ENCODE peak calls at places on chromosomes 4 and X, in five cellular contexts. J is HFF-Myc, K is heart left ventricle, H is stomach, L is sigmoid colon. T is an unnamed sample.

GRCh38 chr4:113292371-113293042 is 243.1 kb downstream of the ANK2 start:
- DNase-seq in J (no peak), K (peak), H (no peak), L (peak), T (no peak)

GRCh38 chr4:47251363-47252135 is 212.0 kb downstream of the COMMD8 start:
- DNase-seq in J (no peak), K (no peak), H (no peak), L (peak), T (no peak)

GRCh38 chrX:119516157-119516702 is 48.0 kb downstream of the SLC25A5 start:
- DNase-seq in J (peak), K (peak), H (no peak), L (no peak), T (no peak)

GRCh38 chrX:120029354-120029753 is 48.1 kb downstream of the RHOXF2B start:
- DNase-seq in J (no peak), K (no peak), H (no peak), L (no peak), T (no peak)

GRCh38 chr4:30721353-30722091 is 1.4 kb downstream of the PCDH7 start:
- DNase-seq in J (no peak), K (peak), H (peak), L (peak), T (no peak)

GRCh38 chrX:48558270-48558669 is 16.0 kb upstream of the RBM3 start:
- DNase-seq in J (no peak), K (no peak), H (no peak), L (no peak), T (no peak)

GRCh38 chr4:86959588-86960500 is 25.0 kb downstream of the AFF1 start:
- DNase-seq in J (no peak), K (no peak), H (no peak), L (no peak), T (no peak)

GRCh38 chr4:77092832-77093800 is 17.3 kb upstream of the CCNI start:
- DNase-seq in J (no peak), K (no peak), H (no peak), L (no peak), T (peak)

GRCh38 chr4:142128529-142128928 is 492.1 kb downstream of the IL15 start:
- DNase-seq in J (no peak), K (peak), H (no peak), L (peak), T (no peak)

GRCh38 chr4:155954118-155954503 is 445 bp upstream of the CTSO start:
- DNase-seq in J (no peak), K (no peak), H (no peak), L (peak), T (no peak)

GRCh38 chrX:134714633-134715110 is 56.4 kb upstream of the PLAC1 start:
- DNase-seq in J (no peak), K (no peak), H (no peak), L (no peak), T (no peak)

GRCh38 chr4:83216856-83217683 is 67.5 kb downstream of the COQ2 start:
- DNase-seq in J (no peak), K (no peak), H (no peak), L (no peak), T (no peak)

GRCh38 chr4:7648813-7649395 is 214.2 kb upstream of the PSAPL1 start:
- DNase-seq in J (no peak), K (no peak), H (no peak), L (peak), T (no peak)

GRCh38 chr4:7651461-7651921 is 216.8 kb upstream of the PSAPL1 start:
- DNase-seq in J (no peak), K (no peak), H (no peak), L (peak), T (no peak)

GRCh38 chr4:7649411-7649740 is 214.6 kb upstream of the PSAPL1 start:
- DNase-seq in J (no peak), K (no peak), H (no peak), L (no peak), T (no peak)

GRCh38 chr4:7650606-7651400 is 216.1 kb upstream of the PSAPL1 start:
- DNase-seq in J (no peak), K (no peak), H (no peak), L (peak), T (no peak)

DNA sequence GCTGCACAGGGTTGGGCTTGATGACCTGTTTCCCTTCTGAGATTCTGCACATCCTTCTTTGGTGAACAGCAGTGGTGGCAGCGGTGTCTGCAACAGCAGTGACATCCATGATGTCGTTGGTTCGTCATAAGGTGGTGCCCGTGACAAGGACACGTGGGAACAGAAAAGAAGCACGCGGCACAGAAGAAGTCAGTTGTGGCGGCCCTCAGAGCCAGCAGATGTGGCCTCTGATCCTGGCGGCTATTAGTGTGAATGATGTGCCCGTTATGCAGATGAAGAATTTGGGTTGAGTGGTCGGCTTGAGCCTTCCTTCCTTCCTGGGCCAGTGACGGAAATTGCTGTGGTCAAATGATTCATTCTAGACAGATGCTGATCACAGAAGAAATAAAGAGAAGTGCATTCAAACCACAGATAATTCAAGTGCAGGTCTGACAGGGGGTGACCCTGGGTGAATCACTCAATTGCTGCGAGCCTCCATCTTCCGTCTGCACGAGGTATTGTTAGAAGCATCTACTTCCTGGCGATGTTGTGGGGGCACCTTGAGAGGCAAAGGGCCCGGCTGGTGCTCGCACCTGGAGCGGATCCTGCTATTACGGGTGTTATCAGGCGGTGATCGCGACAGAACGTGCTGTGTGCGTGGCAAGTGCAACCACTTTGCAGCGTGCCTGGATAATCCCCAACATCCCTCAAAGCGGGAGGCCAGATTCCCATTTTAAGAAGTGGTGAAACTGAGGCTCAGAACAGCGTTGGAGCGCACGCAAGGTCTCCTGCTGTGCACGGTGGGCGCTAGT is 215.2 kb upstream of the PSAPL1 start:
- DNase-seq in J (peak), K (no peak), H (no peak), L (peak), T (no peak)
- TF ChIP-seq CTCF in J (no peak), K (no peak), H (no peak), L (no peak), T (no peak)

GRCh38 chrX:70444326-70445196 is at the start of gene DLG3:
- DNase-seq in J (no peak), K (no peak), H (no peak), L (no peak), T (no peak)

GRCh38 chrX:70446380-70447350 is 2.0 kb downstream of the DLG3 start:
- DNase-seq in J (no peak), K (no peak), H (no peak), L (no peak), T (no peak)

GRCh38 chrX:70445876-70446275 is 1.2 kb downstream of the DLG3 start:
- DNase-seq in J (no peak), K (no peak), H (no peak), L (no peak), T (no peak)

GRCh38 chrX:70442224-70442623 is 2.4 kb upstream of the DLG3 start:
- DNase-seq in J (no peak), K (no peak), H (no peak), L (no peak), T (no peak)

GRCh38 chrX:70445197-70445656 is 592 bp downstream of the DLG3 start:
- DNase-seq in J (no peak), K (no peak), H (no peak), L (no peak), T (no peak)
- H3K4me3 ChIP-seq in J (no peak), K (peak), H (peak), L (peak), T (no peak)

GRCh38 chrX:153657161-153657560 is 10.2 kb downstream of the DUSP9 start:
- DNase-seq in J (no peak), K (no peak), H (no peak), L (peak), T (no peak)

GRCh38 chrX:153667281-153667831 is 6.3 kb downstream of the PNCK start:
- DNase-seq in J (no peak), K (no peak), H (no peak), L (peak), T (no peak)

GRCh38 chrX:153665726-153666306 is 7.8 kb downstream of the PNCK start:
- DNase-seq in J (no peak), K (no peak), H (no peak), L (peak), T (no peak)

GRCh38 chrX:153659268-153659667 is 12.3 kb downstream of the DUSP9 start:
- DNase-seq in J (no peak), K (no peak), H (no peak), L (no peak), T (no peak)

DNA sequence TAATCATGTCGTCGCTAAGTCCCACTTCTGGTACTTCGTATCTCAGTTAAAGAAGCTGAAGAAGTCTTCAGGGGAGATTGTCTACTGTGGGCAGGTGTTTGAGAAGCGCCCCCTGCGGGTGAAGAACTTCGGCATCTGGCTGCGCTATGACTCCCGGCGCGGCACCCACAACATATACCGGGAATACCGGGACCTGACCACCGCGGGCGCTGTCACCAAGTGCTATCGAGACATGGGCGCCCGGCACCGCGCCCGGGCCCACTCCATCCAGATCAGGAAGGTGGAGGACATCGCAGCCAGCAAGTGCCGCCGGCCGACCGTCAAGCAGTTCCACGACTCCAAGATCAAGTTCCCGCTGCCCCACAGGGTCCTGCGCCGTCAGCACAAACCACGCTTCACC is 11.3 kb downstream of the PNCK start:
- DNase-seq in J (no peak), K (no peak), H (peak), L (peak), T (no peak)
- TF ChIP-seq CTCF in J (peak), K (peak), H (no peak), L (no peak), T (peak)

GRCh38 chrX:109643687-109644086 is 18.7 kb upstream of the KCNE5 start:
- DNase-seq in J (no peak), K (no peak), H (no peak), L (no peak), T (no peak)
- H3K4me3 ChIP-seq in J (no peak), K (no peak), H (no peak), L (no peak), T (no peak)